ENCODE peak calls at places on chromosomes 6 and 20, in seven cellular contexts. One of them, this sample, is unnamed.

GRCh38 chr6:126112171-126112632 is 125.9 kb downstream of the TRMT11 start:
- DNase-seq in coronary artery: no peak
- DNase-seq in upper lobe of left lung: no peak
- DNase-seq in fibroblast of lung: no peak
- DNase-seq in substantia nigra: no peak
- DNase-seq in colonic mucosa: no peak
- DNase-seq in CD4-positive, alpha-beta T cell: no peak
- DNase-seq in this sample: no peak

GRCh38 chr6:51049983-51050877 is 231.6 kb downstream of the TFAP2B start:
- DNase-seq in coronary artery: no peak
- DNase-seq in upper lobe of left lung: no peak
- DNase-seq in fibroblast of lung: no peak
- DNase-seq in substantia nigra: no peak
- DNase-seq in colonic mucosa: no peak
- DNase-seq in CD4-positive, alpha-beta T cell: no peak
- DNase-seq in this sample: no peak

GRCh38 chr6:29723666-29724588 is 693 bp downstream of the HLA-F start:
- DNase-seq in coronary artery: no peak
- DNase-seq in upper lobe of left lung: peak
- DNase-seq in fibroblast of lung: no peak
- DNase-seq in substantia nigra: no peak
- DNase-seq in colonic mucosa: peak
- DNase-seq in CD4-positive, alpha-beta T cell: peak
- DNase-seq in this sample: no peak

GRCh38 chr6:107712523-107713213 is 111.4 kb downstream of the SCML4 start:
- DNase-seq in coronary artery: no peak
- DNase-seq in upper lobe of left lung: no peak
- DNase-seq in fibroblast of lung: peak
- DNase-seq in substantia nigra: no peak
- DNase-seq in colonic mucosa: no peak
- DNase-seq in CD4-positive, alpha-beta T cell: no peak
- DNase-seq in this sample: peak

GRCh38 chr6:148068391-148068790 is 274.2 kb upstream of the SASH1 start:
- DNase-seq in coronary artery: no peak
- DNase-seq in upper lobe of left lung: no peak
- DNase-seq in fibroblast of lung: no peak
- DNase-seq in substantia nigra: no peak
- DNase-seq in colonic mucosa: no peak
- DNase-seq in CD4-positive, alpha-beta T cell: no peak
- DNase-seq in this sample: no peak

GRCh38 chr6:88814909-88815308 is 148.5 kb downstream of the RNGTT start:
- DNase-seq in coronary artery: no peak
- DNase-seq in upper lobe of left lung: no peak
- DNase-seq in fibroblast of lung: no peak
- DNase-seq in substantia nigra: no peak
- DNase-seq in colonic mucosa: no peak
- DNase-seq in CD4-positive, alpha-beta T cell: no peak
- DNase-seq in this sample: no peak

GRCh38 chr6:161037873-161038228 is 46.3 kb downstream of the MAP3K4 start:
- DNase-seq in coronary artery: no peak
- DNase-seq in upper lobe of left lung: no peak
- DNase-seq in fibroblast of lung: no peak
- DNase-seq in substantia nigra: no peak
- DNase-seq in colonic mucosa: no peak
- DNase-seq in CD4-positive, alpha-beta T cell: no peak
- DNase-seq in this sample: no peak

GRCh38 chr6:142944126-142945066 is 580 bp downstream of the HIVEP2 start:
- DNase-seq in coronary artery: peak
- DNase-seq in upper lobe of left lung: peak
- DNase-seq in fibroblast of lung: peak
- DNase-seq in substantia nigra: peak
- DNase-seq in colonic mucosa: peak
- DNase-seq in CD4-positive, alpha-beta T cell: peak
- DNase-seq in this sample: peak

GRCh38 chr20:25242231-25242630 is 5.7 kb upstream of the PYGB start:
- DNase-seq in coronary artery: no peak
- DNase-seq in upper lobe of left lung: no peak
- DNase-seq in fibroblast of lung: no peak
- DNase-seq in substantia nigra: no peak
- DNase-seq in colonic mucosa: peak
- DNase-seq in CD4-positive, alpha-beta T cell: no peak
- DNase-seq in this sample: no peak
- H3K27ac ChIP-seq in coronary artery: no peak
- H3K27ac ChIP-seq in upper lobe of left lung: no peak
- H3K27ac ChIP-seq in fibroblast of lung: no peak
- H3K27ac ChIP-seq in substantia nigra: no peak
- H3K27ac ChIP-seq in colonic mucosa: no peak
- H3K27ac ChIP-seq in CD4-positive, alpha-beta T cell: no peak
- H3K27ac ChIP-seq in this sample: no peak

GRCh38 chr20:45796336-45797070 is 4.7 kb downstream of the DNTTIP1 start:
- DNase-seq in coronary artery: no peak
- DNase-seq in upper lobe of left lung: no peak
- DNase-seq in fibroblast of lung: no peak
- DNase-seq in substantia nigra: no peak
- DNase-seq in colonic mucosa: no peak
- DNase-seq in CD4-positive, alpha-beta T cell: no peak
- DNase-seq in this sample: no peak

GRCh38 chr20:45788351-45788750 is 3.3 kb downstream of the WFDC3 start:
- DNase-seq in coronary artery: no peak
- DNase-seq in upper lobe of left lung: no peak
- DNase-seq in fibroblast of lung: no peak
- DNase-seq in substantia nigra: no peak
- DNase-seq in colonic mucosa: no peak
- DNase-seq in CD4-positive, alpha-beta T cell: no peak
- DNase-seq in this sample: no peak

GRCh38 chr20:45791668-45792512 is at the start of the genes DNTTIP1 and WFDC3:
- DNase-seq in coronary artery: peak
- DNase-seq in upper lobe of left lung: peak
- DNase-seq in fibroblast of lung: peak
- DNase-seq in substantia nigra: peak
- DNase-seq in colonic mucosa: peak
- DNase-seq in CD4-positive, alpha-beta T cell: peak
- DNase-seq in this sample: peak

DNA sequence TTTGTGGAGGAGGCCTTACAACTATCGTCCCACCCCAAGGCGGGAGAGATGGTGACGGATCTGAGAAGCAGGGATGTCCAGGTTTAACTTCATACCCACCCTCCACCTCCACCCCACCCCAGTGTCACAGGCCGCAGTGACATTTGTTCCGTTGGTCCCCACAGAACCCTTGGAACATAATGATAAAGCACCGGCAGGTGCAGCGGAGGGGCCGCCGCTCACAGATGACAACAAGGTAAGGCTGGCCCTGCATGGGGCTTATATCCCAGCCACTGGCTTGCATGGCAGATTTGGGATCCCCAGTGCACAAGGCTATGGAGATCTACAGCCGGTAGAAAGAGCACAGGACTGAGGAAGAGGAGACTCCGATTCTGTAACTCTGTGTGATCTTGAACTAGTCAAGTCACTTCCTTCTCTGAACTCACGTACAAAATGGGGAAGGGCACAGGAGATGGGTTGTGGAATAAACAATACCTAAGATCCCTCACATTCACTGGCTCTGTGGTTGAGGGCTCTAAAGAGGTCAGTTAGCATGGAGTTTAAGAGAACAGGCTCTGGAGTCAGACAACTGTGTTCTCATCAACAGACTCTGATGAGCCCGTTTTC is 862 bp downstream of the DNTTIP1 start:
- DNase-seq in coronary artery: no peak
- DNase-seq in upper lobe of left lung: no peak
- DNase-seq in fibroblast of lung: no peak
- DNase-seq in substantia nigra: no peak
- DNase-seq in colonic mucosa: no peak
- DNase-seq in CD4-positive, alpha-beta T cell: no peak
- DNase-seq in this sample: no peak
- H3K27ac ChIP-seq in coronary artery: peak
- H3K27ac ChIP-seq in upper lobe of left lung: peak
- H3K27ac ChIP-seq in fibroblast of lung: peak
- H3K27ac ChIP-seq in substantia nigra: peak
- H3K27ac ChIP-seq in colonic mucosa: peak
- H3K27ac ChIP-seq in CD4-positive, alpha-beta T cell: peak
- H3K27ac ChIP-seq in this sample: peak

DNA sequence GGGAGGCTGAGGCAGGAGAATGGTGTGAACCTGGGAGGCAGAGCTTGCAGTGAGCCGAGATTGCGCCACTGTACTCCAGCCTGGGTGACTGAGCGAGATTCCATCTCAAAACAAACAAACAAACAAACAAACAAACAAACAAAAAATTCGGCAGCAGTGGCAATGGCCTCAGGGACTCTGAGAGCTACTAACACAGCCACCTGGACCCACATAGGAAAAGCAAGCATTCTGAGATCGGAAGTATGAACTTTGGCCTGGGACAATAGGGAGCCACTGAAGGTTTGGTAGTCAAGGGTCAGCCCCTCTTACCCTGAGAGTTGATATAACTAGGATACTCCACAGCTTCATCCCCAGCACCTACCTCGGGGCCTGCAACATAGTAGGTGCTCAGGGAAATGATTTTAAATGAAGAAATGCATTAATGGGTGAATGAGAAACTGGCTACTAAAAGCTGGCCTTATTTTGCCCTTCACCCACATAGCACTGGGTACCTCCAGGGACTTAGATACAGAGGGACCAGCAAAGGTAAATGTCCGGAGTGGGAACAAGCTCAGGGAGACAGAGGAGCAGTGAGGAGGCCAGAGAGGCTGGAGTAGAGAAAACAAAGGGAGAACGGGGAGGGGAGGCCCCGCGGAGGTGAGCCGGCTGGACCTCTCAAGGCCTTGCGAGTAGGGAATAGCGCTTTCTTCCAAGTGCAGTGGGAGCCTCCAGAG is 46.6 kb upstream of the PTGIS start:
- DNase-seq in coronary artery: no peak
- DNase-seq in upper lobe of left lung: no peak
- DNase-seq in fibroblast of lung: no peak
- DNase-seq in substantia nigra: no peak
- DNase-seq in colonic mucosa: no peak
- DNase-seq in CD4-positive, alpha-beta T cell: no peak
- DNase-seq in this sample: no peak
- H3K27ac ChIP-seq in coronary artery: no peak
- H3K27ac ChIP-seq in upper lobe of left lung: no peak
- H3K27ac ChIP-seq in fibroblast of lung: no peak
- H3K27ac ChIP-seq in substantia nigra: no peak
- H3K27ac ChIP-seq in colonic mucosa: no peak
- H3K27ac ChIP-seq in CD4-positive, alpha-beta T cell: no peak
- H3K27ac ChIP-seq in this sample: no peak

GRCh38 chr6:141744194-141744925 is 388.4 kb upstream of the GJE1 start:
- DNase-seq in coronary artery: no peak
- DNase-seq in upper lobe of left lung: no peak
- DNase-seq in fibroblast of lung: no peak
- DNase-seq in substantia nigra: no peak
- DNase-seq in colonic mucosa: no peak
- DNase-seq in CD4-positive, alpha-beta T cell: no peak
- DNase-seq in this sample: no peak
- H3K27ac ChIP-seq in coronary artery: no peak
- H3K27ac ChIP-seq in upper lobe of left lung: no peak
- H3K27ac ChIP-seq in fibroblast of lung: no peak
- H3K27ac ChIP-seq in substantia nigra: no peak
- H3K27ac ChIP-seq in colonic mucosa: no peak
- H3K27ac ChIP-seq in CD4-positive, alpha-beta T cell: no peak
- H3K27ac ChIP-seq in this sample: no peak

DNA sequence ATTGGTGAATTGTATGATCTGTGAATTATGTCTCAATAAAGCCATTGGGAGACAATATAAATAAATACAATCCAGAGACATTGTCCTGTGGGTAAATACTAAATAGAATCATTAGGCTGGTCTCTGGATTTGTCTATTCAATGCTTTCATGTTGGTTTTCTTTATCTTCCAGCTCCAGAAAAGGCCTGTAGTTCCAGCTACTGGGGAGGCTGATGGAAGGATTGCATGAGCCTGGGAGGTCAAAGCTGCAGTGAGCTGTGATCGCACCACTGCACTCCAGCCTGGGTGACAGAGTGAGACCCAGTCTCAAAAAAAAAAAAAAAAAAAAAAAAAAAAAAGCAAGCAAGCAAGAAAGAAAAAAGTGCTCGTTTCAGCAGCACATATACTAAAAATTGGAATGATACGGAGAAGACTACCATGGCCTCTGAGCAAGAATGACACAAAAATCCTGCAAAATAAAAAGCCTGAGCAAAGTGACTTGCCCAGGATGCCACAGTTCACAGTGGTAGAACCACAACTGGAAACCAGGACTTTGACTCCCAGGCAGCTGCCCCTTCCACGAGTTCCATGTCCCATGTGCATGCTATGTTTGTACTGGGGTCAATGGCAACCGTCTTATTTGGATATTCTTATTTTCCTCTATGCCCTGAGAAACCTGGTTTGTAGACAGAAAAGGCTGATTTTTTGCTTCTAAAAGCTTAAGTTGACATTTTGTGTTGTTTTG is 33.6 kb upstream of the GMPR start:
- DNase-seq in coronary artery: no peak
- DNase-seq in upper lobe of left lung: no peak
- DNase-seq in fibroblast of lung: no peak
- DNase-seq in substantia nigra: no peak
- DNase-seq in colonic mucosa: no peak
- DNase-seq in CD4-positive, alpha-beta T cell: no peak
- DNase-seq in this sample: no peak
- H3K27ac ChIP-seq in coronary artery: peak
- H3K27ac ChIP-seq in upper lobe of left lung: no peak
- H3K27ac ChIP-seq in fibroblast of lung: peak
- H3K27ac ChIP-seq in substantia nigra: no peak
- H3K27ac ChIP-seq in colonic mucosa: no peak
- H3K27ac ChIP-seq in CD4-positive, alpha-beta T cell: no peak
- H3K27ac ChIP-seq in this sample: no peak

GRCh38 chr6:75794954-75795739 is 46.1 kb downstream of the MYO6 start:
- DNase-seq in coronary artery: no peak
- DNase-seq in upper lobe of left lung: no peak
- DNase-seq in fibroblast of lung: no peak
- DNase-seq in substantia nigra: no peak
- DNase-seq in colonic mucosa: no peak
- DNase-seq in CD4-positive, alpha-beta T cell: no peak
- DNase-seq in this sample: no peak

GRCh38 chr6:75800708-75801505 is 51.9 kb downstream of the MYO6 start:
- DNase-seq in coronary artery: no peak
- DNase-seq in upper lobe of left lung: peak
- DNase-seq in fibroblast of lung: no peak
- DNase-seq in substantia nigra: no peak
- DNase-seq in colonic mucosa: no peak
- DNase-seq in CD4-positive, alpha-beta T cell: no peak
- DNase-seq in this sample: no peak

GRCh38 chr6:75800133-75800532 is 51.1 kb downstream of the MYO6 start:
- DNase-seq in coronary artery: no peak
- DNase-seq in upper lobe of left lung: peak
- DNase-seq in fibroblast of lung: no peak
- DNase-seq in substantia nigra: no peak
- DNase-seq in colonic mucosa: no peak
- DNase-seq in CD4-positive, alpha-beta T cell: no peak
- DNase-seq in this sample: no peak

GRCh38 chr6:75794351-75794846 is 45.4 kb downstream of the MYO6 start:
- DNase-seq in coronary artery: no peak
- DNase-seq in upper lobe of left lung: no peak
- DNase-seq in fibroblast of lung: no peak
- DNase-seq in substantia nigra: no peak
- DNase-seq in colonic mucosa: no peak
- DNase-seq in CD4-positive, alpha-beta T cell: no peak
- DNase-seq in this sample: no peak

GRCh38 chr6:75796723-75797122 is 47.7 kb downstream of the MYO6 start:
- DNase-seq in coronary artery: no peak
- DNase-seq in upper lobe of left lung: no peak
- DNase-seq in fibroblast of lung: no peak
- DNase-seq in substantia nigra: no peak
- DNase-seq in colonic mucosa: no peak
- DNase-seq in CD4-positive, alpha-beta T cell: no peak
- DNase-seq in this sample: no peak
- H3K27ac ChIP-seq in coronary artery: no peak
- H3K27ac ChIP-seq in upper lobe of left lung: no peak
- H3K27ac ChIP-seq in fibroblast of lung: no peak
- H3K27ac ChIP-seq in substantia nigra: no peak
- H3K27ac ChIP-seq in colonic mucosa: no peak
- H3K27ac ChIP-seq in CD4-positive, alpha-beta T cell: no peak
- H3K27ac ChIP-seq in this sample: no peak

This sample was measured in DND-41.